ENCODE peak calls at places on chromosomes 11 and 22, in five cellular contexts. One of them, this sample, is unnamed. For H3K36me3 and H3K4me1, the result is how much of the 10 kb centered on the place peaks cover.

GRCh38 chr11:1084561-1085439 is 10.1 kb downstream of the MUC2 start:
- DNase-seq in fibroblast of lung: no peak
- DNase-seq in mammary epithelial cell: peak
- DNase-seq in IMR-90: no peak
- DNase-seq in endodermal cell: no peak
- DNase-seq in this sample: no peak

GRCh38 chr11:99275521-99275920 is 254.8 kb downstream of the CNTN5 start:
- DNase-seq in IMR-90: no peak
- DNase-seq in endodermal cell: no peak
- DNase-seq in fibroblast of lung: no peak
- DNase-seq in mammary epithelial cell: no peak
- DNase-seq in this sample: no peak

GRCh38 chr11:108340958-108341357 is 118.1 kb downstream of the ATM start:
- DNase-seq in endodermal cell: peak
- DNase-seq in fibroblast of lung: no peak
- DNase-seq in IMR-90: no peak
- DNase-seq in mammary epithelial cell: peak
- DNase-seq in this sample: no peak

GRCh38 chr11:3964935-3965511 is 109.6 kb downstream of the STIM1 start:
- DNase-seq in IMR-90: no peak
- DNase-seq in endodermal cell: no peak
- DNase-seq in mammary epithelial cell: no peak
- DNase-seq in fibroblast of lung: no peak
- DNase-seq in this sample: no peak

GRCh38 chr11:65439331-65440181 is 17.0 kb downstream of the NEAT1 start:
- DNase-seq in fibroblast of lung: peak
- DNase-seq in IMR-90: peak
- DNase-seq in endodermal cell: no peak
- DNase-seq in mammary epithelial cell: no peak
- DNase-seq in this sample: no peak

GRCh38 chr11:122745111-122745510 is 89.6 kb downstream of the UBASH3B start:
- DNase-seq in mammary epithelial cell: no peak
- DNase-seq in IMR-90: peak
- DNase-seq in endodermal cell: no peak
- DNase-seq in fibroblast of lung: no peak
- DNase-seq in this sample: no peak

GRCh38 chr22:42343136-42343484 is 72.7 kb upstream of the TCF20 start:
- DNase-seq in endodermal cell: no peak
- DNase-seq in mammary epithelial cell: no peak
- DNase-seq in IMR-90: no peak
- DNase-seq in fibroblast of lung: no peak
- DNase-seq in this sample: no peak

GRCh38 chr11:24755260-24755839 is 258.5 kb downstream of the LUZP2 start:
- DNase-seq in endodermal cell: no peak
- DNase-seq in fibroblast of lung: no peak
- DNase-seq in IMR-90: no peak
- DNase-seq in mammary epithelial cell: no peak
- DNase-seq in this sample: no peak

GRCh38 chr11:117986981-117987495 is 844 bp downstream of the IL10RA start:
- DNase-seq in fibroblast of lung: no peak
- DNase-seq in IMR-90: no peak
- DNase-seq in mammary epithelial cell: peak
- DNase-seq in endodermal cell: peak
- DNase-seq in this sample: no peak

GRCh38 chr11:128476729-128477128 is 110.6 kb downstream of the ETS1 start:
- DNase-seq in endodermal cell: no peak
- DNase-seq in fibroblast of lung: no peak
- DNase-seq in IMR-90: no peak
- DNase-seq in mammary epithelial cell: no peak
- DNase-seq in this sample: peak

GRCh38 chr11:103368151-103368550 is 258.9 kb downstream of the DYNC2H1 start:
- DNase-seq in fibroblast of lung: no peak
- DNase-seq in mammary epithelial cell: no peak
- DNase-seq in IMR-90: no peak
- DNase-seq in endodermal cell: no peak
- DNase-seq in this sample: peak

GRCh38 chr11:71488086-71488967 is 35.3 kb downstream of the NADSYN1 start:
- DNase-seq in mammary epithelial cell: peak
- DNase-seq in IMR-90: peak
- DNase-seq in endodermal cell: peak
- DNase-seq in fibroblast of lung: peak
- DNase-seq in this sample: peak

GRCh38 chr11:46535688-46536087 is 58.1 kb downstream of the AMBRA1 start:
- DNase-seq in mammary epithelial cell: no peak
- DNase-seq in endodermal cell: no peak
- DNase-seq in IMR-90: no peak
- DNase-seq in fibroblast of lung: no peak
- DNase-seq in this sample: no peak

GRCh38 chr22:20660441-20661054 is 113.4 kb upstream of the SERPIND1 start:
- DNase-seq in fibroblast of lung: no peak
- DNase-seq in IMR-90: no peak
- DNase-seq in endodermal cell: no peak
- DNase-seq in mammary epithelial cell: no peak
- DNase-seq in this sample: no peak

GRCh38 chr11:128157423-128158298 is 429.7 kb downstream of the ETS1 start:
- DNase-seq in fibroblast of lung: peak
- DNase-seq in mammary epithelial cell: peak
- DNase-seq in IMR-90: peak
- DNase-seq in endodermal cell: peak
- DNase-seq in this sample: peak

GRCh38 chr22:38762607-38763006 is 6.8 kb upstream of the SUN2 start:
- DNase-seq in endodermal cell: no peak
- DNase-seq in IMR-90: no peak
- DNase-seq in fibroblast of lung: no peak
- DNase-seq in mammary epithelial cell: no peak
- DNase-seq in this sample: no peak

DNA sequence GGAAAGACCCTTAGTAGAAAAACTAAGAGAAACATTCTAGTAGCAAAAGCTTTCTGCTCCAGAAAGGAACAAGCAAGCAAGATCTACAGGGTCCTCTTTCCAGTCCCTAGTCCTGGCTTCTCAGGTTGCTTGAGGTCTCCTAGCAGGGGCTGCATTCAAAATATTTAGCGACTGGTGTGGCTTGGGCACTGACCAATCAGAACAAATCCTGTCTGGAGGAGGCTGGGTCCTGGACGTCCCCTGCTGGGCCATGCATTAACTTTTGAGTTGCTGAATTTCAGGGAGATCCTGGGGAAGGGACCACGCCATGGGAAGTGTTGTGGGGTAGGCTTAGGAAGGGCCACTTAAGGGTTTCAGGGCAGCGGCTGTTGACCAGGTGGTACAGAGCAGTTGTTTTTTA is 26.6 kb upstream of the SORL1-AS1 start:
- DNase-seq in endodermal cell: peak
- DNase-seq in mammary epithelial cell: no peak
- DNase-seq in fibroblast of lung: no peak
- DNase-seq in IMR-90: no peak
- DNase-seq in this sample: no peak
- H3K36me3 ChIP-seq in endodermal cell: under half
- H3K36me3 ChIP-seq in mammary epithelial cell: under half
- H3K36me3 ChIP-seq in fibroblast of lung: under half
- H3K36me3 ChIP-seq in IMR-90: under half
- H3K36me3 ChIP-seq in this sample: under half

GRCh38 chr11:68593441-68593840 is 90.9 kb upstream of the GAL start:
- DNase-seq in fibroblast of lung: no peak
- DNase-seq in endodermal cell: no peak
- DNase-seq in mammary epithelial cell: no peak
- DNase-seq in IMR-90: no peak
- DNase-seq in this sample: no peak
- H3K4me1 ChIP-seq in fibroblast of lung: under half
- H3K4me1 ChIP-seq in endodermal cell: under half
- H3K4me1 ChIP-seq in mammary epithelial cell: under half
- H3K4me1 ChIP-seq in IMR-90: under half
- H3K4me1 ChIP-seq in this sample: under half

GRCh38 chr11:47950396-47950795 is 30.0 kb upstream of the PTPRJ start:
- DNase-seq in mammary epithelial cell: no peak
- DNase-seq in endodermal cell: no peak
- DNase-seq in fibroblast of lung: no peak
- DNase-seq in IMR-90: no peak
- DNase-seq in this sample: no peak
- H3K9ac ChIP-seq in mammary epithelial cell: no peak
- H3K9ac ChIP-seq in endodermal cell: no peak
- H3K9ac ChIP-seq in fibroblast of lung: no peak
- H3K9ac ChIP-seq in IMR-90: no peak
- H3K9ac ChIP-seq in this sample: no peak

DNA sequence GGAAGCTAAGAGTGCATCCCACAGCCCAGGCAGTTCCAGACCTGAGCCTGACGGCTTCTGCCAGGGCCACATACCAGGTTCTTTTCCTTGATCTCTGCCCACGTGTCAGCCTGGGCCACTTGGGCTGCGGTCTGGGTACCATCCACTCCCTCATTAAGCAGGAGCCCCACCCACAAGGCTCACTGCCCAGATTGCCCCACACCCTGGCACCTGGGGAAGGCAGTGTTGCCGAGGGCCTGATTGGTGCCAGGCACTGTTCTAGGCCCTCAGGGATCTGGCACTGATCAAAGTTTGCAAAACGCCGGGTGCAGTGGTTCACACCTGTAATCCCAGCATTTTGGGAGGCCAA is 15.4 kb downstream of the GGA1 start:
- DNase-seq in fibroblast of lung: no peak
- DNase-seq in IMR-90: no peak
- DNase-seq in endodermal cell: no peak
- DNase-seq in mammary epithelial cell: no peak
- DNase-seq in this sample: no peak
- H3K36me3 ChIP-seq in fibroblast of lung: under half
- H3K36me3 ChIP-seq in IMR-90: under half
- H3K36me3 ChIP-seq in endodermal cell: under half
- H3K36me3 ChIP-seq in mammary epithelial cell: under half
- H3K36me3 ChIP-seq in this sample: under half

GRCh38 chr11:12682288-12682687 is 8.1 kb downstream of the TEAD1 start:
- DNase-seq in IMR-90: no peak
- DNase-seq in mammary epithelial cell: no peak
- DNase-seq in fibroblast of lung: no peak
- DNase-seq in endodermal cell: no peak
- DNase-seq in this sample: no peak
- H3K4me1 ChIP-seq in IMR-90: under half
- H3K4me1 ChIP-seq in mammary epithelial cell: half or more
- H3K4me1 ChIP-seq in fibroblast of lung: under half
- H3K4me1 ChIP-seq in endodermal cell: under half
- H3K4me1 ChIP-seq in this sample: half or more

DNA sequence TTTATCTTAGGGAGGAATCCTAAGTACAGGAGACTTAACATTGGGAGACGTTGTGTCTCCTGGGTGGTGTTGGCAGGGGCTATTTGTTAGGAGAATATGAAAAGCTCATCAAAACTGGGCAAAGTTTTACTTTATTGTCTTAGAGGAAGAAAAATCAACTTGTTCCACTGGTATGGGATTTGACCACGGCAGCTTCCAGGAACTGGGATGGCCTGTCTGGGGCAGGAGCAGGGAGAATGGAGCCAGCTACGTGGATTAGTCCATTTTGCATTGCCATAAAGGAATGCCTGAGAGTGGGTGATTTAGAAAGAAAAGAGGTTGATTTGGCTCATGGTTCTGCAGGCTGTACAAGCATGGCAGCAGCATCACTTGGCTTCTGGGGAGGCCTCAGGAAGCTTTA is 198.4 kb downstream of the ADAMTS15 start:
- DNase-seq in mammary epithelial cell: no peak
- DNase-seq in fibroblast of lung: no peak
- DNase-seq in IMR-90: no peak
- DNase-seq in endodermal cell: no peak
- DNase-seq in this sample: peak
- H3K9ac ChIP-seq in mammary epithelial cell: no peak
- H3K9ac ChIP-seq in fibroblast of lung: no peak
- H3K9ac ChIP-seq in IMR-90: no peak
- H3K9ac ChIP-seq in endodermal cell: no peak
- H3K9ac ChIP-seq in this sample: no peak

DNA sequence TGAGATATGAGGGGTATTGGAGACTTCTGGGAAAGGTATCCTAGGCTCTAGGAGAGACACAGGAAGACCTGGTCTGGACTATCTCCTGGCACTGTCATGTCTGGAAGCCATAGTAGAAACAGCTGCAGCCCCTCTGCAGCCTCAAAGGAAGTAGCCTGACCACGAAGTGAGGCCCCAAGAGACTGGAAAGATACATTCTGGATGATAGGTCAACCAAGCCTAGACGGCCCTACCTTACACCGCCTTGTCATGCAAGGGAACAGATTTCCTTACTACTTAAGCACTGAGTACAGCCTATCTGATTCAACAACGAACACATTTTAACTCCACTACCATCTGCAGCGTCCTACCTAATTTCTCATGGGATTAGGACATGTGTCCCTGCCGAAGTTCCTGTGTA is 31.1 kb downstream of the UQCR10 start:
- DNase-seq in mammary epithelial cell: no peak
- DNase-seq in endodermal cell: no peak
- DNase-seq in fibroblast of lung: no peak
- DNase-seq in IMR-90: no peak
- DNase-seq in this sample: no peak
- H3K36me3 ChIP-seq in mammary epithelial cell: under half
- H3K36me3 ChIP-seq in endodermal cell: half or more
- H3K36me3 ChIP-seq in fibroblast of lung: under half
- H3K36me3 ChIP-seq in IMR-90: under half
- H3K36me3 ChIP-seq in this sample: under half

GRCh38 chr11:73554677-73555320 is 43.1 kb downstream of the FAM168A start:
- DNase-seq in mammary epithelial cell: no peak
- DNase-seq in IMR-90: no peak
- DNase-seq in fibroblast of lung: no peak
- DNase-seq in endodermal cell: no peak
- DNase-seq in this sample: no peak

GRCh38 chr11:73556966-73557365 is 40.9 kb downstream of the FAM168A start:
- DNase-seq in endodermal cell: no peak
- DNase-seq in mammary epithelial cell: no peak
- DNase-seq in IMR-90: no peak
- DNase-seq in fibroblast of lung: no peak
- DNase-seq in this sample: no peak

GRCh38 chr11:73551697-73552096 is 46.2 kb downstream of the FAM168A start:
- DNase-seq in IMR-90: no peak
- DNase-seq in mammary epithelial cell: no peak
- DNase-seq in fibroblast of lung: no peak
- DNase-seq in endodermal cell: no peak
- DNase-seq in this sample: no peak

GRCh38 chr11:73553266-73553665 is 44.6 kb downstream of the FAM168A start:
- DNase-seq in fibroblast of lung: no peak
- DNase-seq in endodermal cell: no peak
- DNase-seq in IMR-90: peak
- DNase-seq in mammary epithelial cell: no peak
- DNase-seq in this sample: no peak

GRCh38 chr11:73555615-73556014 is 42.3 kb downstream of the FAM168A start:
- DNase-seq in IMR-90: no peak
- DNase-seq in endodermal cell: no peak
- DNase-seq in mammary epithelial cell: no peak
- DNase-seq in fibroblast of lung: no peak
- DNase-seq in this sample: no peak
- H3K4me1 ChIP-seq in IMR-90: under half
- H3K4me1 ChIP-seq in endodermal cell: under half
- H3K4me1 ChIP-seq in mammary epithelial cell: under half
- H3K4me1 ChIP-seq in fibroblast of lung: under half
- H3K4me1 ChIP-seq in this sample: under half

DNA sequence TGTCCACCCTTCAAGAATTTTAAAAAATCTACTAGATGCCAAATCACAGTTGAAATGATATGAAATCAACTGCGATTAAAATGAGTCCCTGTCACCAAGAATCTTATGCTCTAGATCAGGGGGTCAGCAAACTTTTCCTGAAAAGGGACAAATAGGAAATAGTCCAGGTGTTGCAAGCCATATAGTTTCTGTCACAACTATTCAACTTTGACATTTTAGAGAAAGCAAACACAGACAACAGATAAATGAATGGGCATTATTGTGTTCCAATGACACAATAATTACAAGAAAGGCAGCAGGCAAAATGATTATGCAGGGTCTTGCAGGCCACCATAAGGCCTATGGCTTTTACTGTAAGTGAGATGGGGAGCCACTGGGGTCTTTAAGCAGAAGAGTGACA is 58.6 kb downstream of the IMMP1L start:
- DNase-seq in endodermal cell: no peak
- DNase-seq in mammary epithelial cell: no peak
- DNase-seq in fibroblast of lung: no peak
- DNase-seq in IMR-90: no peak
- DNase-seq in this sample: no peak
- H3K9ac ChIP-seq in endodermal cell: no peak
- H3K9ac ChIP-seq in mammary epithelial cell: no peak
- H3K9ac ChIP-seq in fibroblast of lung: no peak
- H3K9ac ChIP-seq in IMR-90: no peak
- H3K9ac ChIP-seq in this sample: no peak